ENCODE peak calls at places on chromosomes 16 and 17, in ten cellular contexts. One of them, this sample, is unnamed. For H3K4me1, the result is how much of the 10 kb centered on the place peaks cover.

GRCh38 chr16:11762431-11762830 is 19.8 kb upstream of the TXNDC11 start:
- DNase-seq in endodermal cell: no peak
- DNase-seq in tibial artery: no peak
- DNase-seq in ascending aorta: no peak
- DNase-seq in mammary epithelial cell: no peak
- DNase-seq in sigmoid colon: no peak
- DNase-seq in fibroblast of lung: no peak
- DNase-seq in mucosa of descending colon: no peak
- DNase-seq in CD8-positive, alpha-beta T cell: no peak
- DNase-seq in tibial nerve: no peak
- DNase-seq in this sample: no peak

GRCh38 chr17:77474292-77474988 is 333.7 kb downstream of the SEC14L1 start:
- DNase-seq in tibial artery: no peak
- DNase-seq in sigmoid colon: peak
- DNase-seq in endodermal cell: no peak
- DNase-seq in mucosa of descending colon: no peak
- DNase-seq in CD8-positive, alpha-beta T cell: no peak
- DNase-seq in mammary epithelial cell: no peak
- DNase-seq in ascending aorta: no peak
- DNase-seq in fibroblast of lung: peak
- DNase-seq in tibial nerve: no peak
- DNase-seq in this sample: no peak

GRCh38 chr17:78278139-78278741 is 46.8 kb downstream of the TMEM235 start:
- DNase-seq in tibial artery: no peak
- DNase-seq in tibial nerve: no peak
- DNase-seq in sigmoid colon: no peak
- DNase-seq in CD8-positive, alpha-beta T cell: no peak
- DNase-seq in fibroblast of lung: no peak
- DNase-seq in ascending aorta: no peak
- DNase-seq in mammary epithelial cell: no peak
- DNase-seq in endodermal cell: peak
- DNase-seq in mucosa of descending colon: peak
- DNase-seq in this sample: no peak

GRCh38 chr17:28065706-28066105 is 23.2 kb downstream of the NLK start:
- DNase-seq in tibial nerve: no peak
- DNase-seq in tibial artery: no peak
- DNase-seq in fibroblast of lung: no peak
- DNase-seq in sigmoid colon: no peak
- DNase-seq in endodermal cell: no peak
- DNase-seq in mucosa of descending colon: no peak
- DNase-seq in CD8-positive, alpha-beta T cell: no peak
- DNase-seq in mammary epithelial cell: no peak
- DNase-seq in ascending aorta: no peak
- DNase-seq in this sample: peak

GRCh38 chr16:28492511-28492910 is 637 bp upstream of the CLN3 start:
- DNase-seq in fibroblast of lung: no peak
- DNase-seq in ascending aorta: no peak
- DNase-seq in mucosa of descending colon: no peak
- DNase-seq in tibial artery: no peak
- DNase-seq in endodermal cell: no peak
- DNase-seq in tibial nerve: no peak
- DNase-seq in sigmoid colon: no peak
- DNase-seq in CD8-positive, alpha-beta T cell: no peak
- DNase-seq in mammary epithelial cell: no peak
- DNase-seq in this sample: no peak

GRCh38 chr16:69589434-69590269 is 23.9 kb downstream of the NFAT5 start:
- DNase-seq in endodermal cell: no peak
- DNase-seq in CD8-positive, alpha-beta T cell: no peak
- DNase-seq in sigmoid colon: no peak
- DNase-seq in ascending aorta: no peak
- DNase-seq in tibial artery: no peak
- DNase-seq in mucosa of descending colon: no peak
- DNase-seq in fibroblast of lung: no peak
- DNase-seq in mammary epithelial cell: no peak
- DNase-seq in tibial nerve: no peak
- DNase-seq in this sample: no peak

GRCh38 chr16:19542138-19542821 is 13.2 kb upstream of the VPS35L start:
- DNase-seq in fibroblast of lung: no peak
- DNase-seq in mucosa of descending colon: peak
- DNase-seq in CD8-positive, alpha-beta T cell: no peak
- DNase-seq in tibial nerve: no peak
- DNase-seq in ascending aorta: no peak
- DNase-seq in tibial artery: no peak
- DNase-seq in endodermal cell: no peak
- DNase-seq in sigmoid colon: no peak
- DNase-seq in mammary epithelial cell: no peak
- DNase-seq in this sample: no peak

GRCh38 chr17:65531508-65532431 is 29.7 kb downstream of the AXIN2 start:
- DNase-seq in sigmoid colon: peak
- DNase-seq in tibial artery: peak
- DNase-seq in mammary epithelial cell: no peak
- DNase-seq in ascending aorta: no peak
- DNase-seq in tibial nerve: no peak
- DNase-seq in mucosa of descending colon: peak
- DNase-seq in CD8-positive, alpha-beta T cell: no peak
- DNase-seq in fibroblast of lung: peak
- DNase-seq in endodermal cell: peak
- DNase-seq in this sample: no peak

GRCh38 chr16:21211486-21211885 is at the start of gene ZP2:
- DNase-seq in fibroblast of lung: no peak
- DNase-seq in CD8-positive, alpha-beta T cell: no peak
- DNase-seq in mammary epithelial cell: no peak
- DNase-seq in endodermal cell: no peak
- DNase-seq in tibial nerve: no peak
- DNase-seq in mucosa of descending colon: no peak
- DNase-seq in tibial artery: no peak
- DNase-seq in ascending aorta: no peak
- DNase-seq in sigmoid colon: no peak
- DNase-seq in this sample: no peak

GRCh38 chr17:81094744-81095607 is 60.0 kb downstream of the BAIAP2 start:
- DNase-seq in tibial artery: peak
- DNase-seq in endodermal cell: peak
- DNase-seq in mammary epithelial cell: peak
- DNase-seq in mucosa of descending colon: peak
- DNase-seq in CD8-positive, alpha-beta T cell: peak
- DNase-seq in tibial nerve: peak
- DNase-seq in ascending aorta: peak
- DNase-seq in fibroblast of lung: peak
- DNase-seq in sigmoid colon: peak
- DNase-seq in this sample: peak
- H3K4me1 ChIP-seq in tibial artery: under half
- H3K4me1 ChIP-seq in endodermal cell: under half
- H3K4me1 ChIP-seq in mammary epithelial cell: half or more
- H3K4me1 ChIP-seq in mucosa of descending colon: under half
- H3K4me1 ChIP-seq in CD8-positive, alpha-beta T cell: half or more
- H3K4me1 ChIP-seq in tibial nerve: half or more
- H3K4me1 ChIP-seq in ascending aorta: under half
- H3K4me1 ChIP-seq in fibroblast of lung: under half
- H3K4me1 ChIP-seq in sigmoid colon: half or more
- H3K4me1 ChIP-seq in this sample: under half

GRCh38 chr16:70695351-70696070 is 9.7 kb upstream of the MTSS2 start:
- DNase-seq in CD8-positive, alpha-beta T cell: peak
- DNase-seq in sigmoid colon: no peak
- DNase-seq in tibial artery: no peak
- DNase-seq in mucosa of descending colon: peak
- DNase-seq in tibial nerve: no peak
- DNase-seq in mammary epithelial cell: no peak
- DNase-seq in endodermal cell: peak
- DNase-seq in fibroblast of lung: no peak
- DNase-seq in ascending aorta: no peak
- DNase-seq in this sample: peak

GRCh38 chr16:70694517-70695218 is 8.8 kb upstream of the MTSS2 start:
- DNase-seq in CD8-positive, alpha-beta T cell: no peak
- DNase-seq in mucosa of descending colon: no peak
- DNase-seq in fibroblast of lung: no peak
- DNase-seq in ascending aorta: no peak
- DNase-seq in mammary epithelial cell: no peak
- DNase-seq in tibial nerve: no peak
- DNase-seq in tibial artery: no peak
- DNase-seq in endodermal cell: no peak
- DNase-seq in sigmoid colon: no peak
- DNase-seq in this sample: no peak

GRCh38 chr16:70697601-70698170 is 11.8 kb upstream of the MTSS2 start:
- DNase-seq in CD8-positive, alpha-beta T cell: no peak
- DNase-seq in ascending aorta: no peak
- DNase-seq in sigmoid colon: no peak
- DNase-seq in mucosa of descending colon: no peak
- DNase-seq in endodermal cell: no peak
- DNase-seq in tibial artery: peak
- DNase-seq in tibial nerve: no peak
- DNase-seq in fibroblast of lung: no peak
- DNase-seq in mammary epithelial cell: no peak
- DNase-seq in this sample: no peak

GRCh38 chr16:70696952-70697600 is 11.2 kb upstream of the MTSS2 start:
- DNase-seq in tibial nerve: no peak
- DNase-seq in mucosa of descending colon: no peak
- DNase-seq in fibroblast of lung: no peak
- DNase-seq in CD8-positive, alpha-beta T cell: peak
- DNase-seq in endodermal cell: peak
- DNase-seq in sigmoid colon: no peak
- DNase-seq in ascending aorta: no peak
- DNase-seq in tibial artery: peak
- DNase-seq in mammary epithelial cell: no peak
- DNase-seq in this sample: no peak

DNA sequence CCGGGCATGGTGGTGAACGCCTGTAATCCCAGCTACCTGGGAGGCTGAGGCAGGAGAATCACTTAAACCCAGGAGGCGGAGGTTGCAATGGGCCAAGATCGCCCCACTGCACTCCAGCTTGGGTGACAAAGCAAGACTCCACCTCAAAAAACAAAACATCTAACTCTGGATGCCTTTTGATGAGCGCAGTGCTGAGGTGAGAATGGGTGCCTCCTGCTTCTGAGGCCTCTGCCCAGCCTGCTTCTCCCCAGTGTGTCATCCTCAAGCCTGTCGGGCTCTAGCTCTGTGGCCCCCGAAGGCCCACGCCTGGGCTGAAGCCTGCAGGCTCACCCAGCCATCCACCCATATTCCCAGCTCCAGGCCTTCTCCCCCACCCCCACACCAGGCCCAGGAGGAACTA is 10.5 kb upstream of the MTSS2 start:
- DNase-seq in ascending aorta: no peak
- DNase-seq in tibial artery: no peak
- DNase-seq in tibial nerve: no peak
- DNase-seq in CD8-positive, alpha-beta T cell: peak
- DNase-seq in mucosa of descending colon: no peak
- DNase-seq in fibroblast of lung: no peak
- DNase-seq in mammary epithelial cell: no peak
- DNase-seq in endodermal cell: no peak
- DNase-seq in sigmoid colon: no peak
- DNase-seq in this sample: no peak
- H3K4me1 ChIP-seq in ascending aorta: half or more
- H3K4me1 ChIP-seq in tibial artery: half or more
- H3K4me1 ChIP-seq in tibial nerve: half or more
- H3K4me1 ChIP-seq in CD8-positive, alpha-beta T cell: under half
- H3K4me1 ChIP-seq in mucosa of descending colon: under half
- H3K4me1 ChIP-seq in fibroblast of lung: under half
- H3K4me1 ChIP-seq in mammary epithelial cell: half or more
- H3K4me1 ChIP-seq in endodermal cell: under half
- H3K4me1 ChIP-seq in sigmoid colon: half or more
- H3K4me1 ChIP-seq in this sample: under half

GRCh38 chr17:75398279-75398678 is 7.2 kb downstream of the GRB2 start:
- DNase-seq in CD8-positive, alpha-beta T cell: no peak
- DNase-seq in sigmoid colon: no peak
- DNase-seq in mammary epithelial cell: no peak
- DNase-seq in tibial artery: no peak
- DNase-seq in ascending aorta: no peak
- DNase-seq in fibroblast of lung: no peak
- DNase-seq in tibial nerve: no peak
- DNase-seq in mucosa of descending colon: no peak
- DNase-seq in endodermal cell: peak
- DNase-seq in this sample: no peak
- H3K4me1 ChIP-seq in CD8-positive, alpha-beta T cell: half or more
- H3K4me1 ChIP-seq in sigmoid colon: under half
- H3K4me1 ChIP-seq in mammary epithelial cell: under half
- H3K4me1 ChIP-seq in tibial artery: under half
- H3K4me1 ChIP-seq in ascending aorta: under half
- H3K4me1 ChIP-seq in fibroblast of lung: under half
- H3K4me1 ChIP-seq in tibial nerve: under half
- H3K4me1 ChIP-seq in mucosa of descending colon: under half
- H3K4me1 ChIP-seq in endodermal cell: under half
- H3K4me1 ChIP-seq in this sample: under half

GRCh38 chr16:56977823-56978430 is 11.4 kb upstream of the NLRC5 start:
- DNase-seq in tibial artery: no peak
- DNase-seq in fibroblast of lung: no peak
- DNase-seq in CD8-positive, alpha-beta T cell: no peak
- DNase-seq in tibial nerve: no peak
- DNase-seq in mammary epithelial cell: no peak
- DNase-seq in sigmoid colon: no peak
- DNase-seq in mucosa of descending colon: no peak
- DNase-seq in endodermal cell: no peak
- DNase-seq in ascending aorta: no peak
- DNase-seq in this sample: no peak
- H3K4me1 ChIP-seq in tibial artery: under half
- H3K4me1 ChIP-seq in fibroblast of lung: under half
- H3K4me1 ChIP-seq in CD8-positive, alpha-beta T cell: half or more
- H3K4me1 ChIP-seq in tibial nerve: under half
- H3K4me1 ChIP-seq in mammary epithelial cell: under half
- H3K4me1 ChIP-seq in sigmoid colon: under half
- H3K4me1 ChIP-seq in mucosa of descending colon: under half
- H3K4me1 ChIP-seq in endodermal cell: under half
- H3K4me1 ChIP-seq in ascending aorta: under half
- H3K4me1 ChIP-seq in this sample: under half

This sample was measured in endothelial cell of umbilical vein.